ENCODE peak calls at places on chromosomes 12 and 14, in six cellular contexts. E is trophoblast cell, O is IMR-90, J is H9, M is mesenchymal stem cell, F is H1. L is an unnamed sample.

GRCh38 chr12:96172981-96173380 is 21.2 kb upstream of the ELK3 start:
- DNase-seq in F (no peak), E (no peak), J (no peak), M (no peak), O (no peak), L (no peak)

GRCh38 chr12:106953352-106954260 is 2.1 kb upstream of the TMEM263 start:
- DNase-seq in J (no peak), O (peak), M (no peak), E (no peak), F (no peak), L (no peak)

GRCh38 chr12:76623929-76624328 is 64.4 kb upstream of the OSBPL8 start:
- DNase-seq in J (no peak), E (no peak), O (peak), F (no peak), M (no peak), L (no peak)

GRCh38 chr14:21894003-21894897 is 220.6 kb upstream of the OR4E1 start:
- DNase-seq in O (no peak), F (peak), J (peak), M (no peak), E (peak), L (no peak)

GRCh38 chr14:40697221-40697620 is 909.5 kb upstream of the LRFN5 start:
- DNase-seq in M (peak), J (no peak), O (no peak), F (no peak), E (no peak), L (no peak)

GRCh38 chr12:92432724-92433281 is 270.0 kb upstream of the PLEKHG7 start:
- DNase-seq in J (no peak), M (no peak), E (no peak), O (no peak), F (no peak), L (no peak)

GRCh38 chr12:2834581-2835491 is at the start of gene NRIP2:
- DNase-seq in J (no peak), F (peak), O (peak), E (no peak), M (peak), L (no peak)

GRCh38 chr12:72276212-72276865 is 4.2 kb downstream of the TRHDE start:
- DNase-seq in F (no peak), E (peak), O (no peak), J (no peak), M (no peak), L (no peak)

GRCh38 chr12:111773801-111774551 is 7.2 kb downstream of the ALDH2 start:
- DNase-seq in O (peak), E (peak), J (no peak), M (peak), F (no peak), L (no peak)

GRCh38 chr12:25707056-25707455 is 154.0 kb upstream of the LMNTD1 start:
- DNase-seq in J (no peak), F (no peak), E (no peak), M (no peak), O (no peak), L (no peak)

GRCh38 chr14:30610719-30611388 is 11.3 kb upstream of the SCFD1 start:
- DNase-seq in E (peak), O (peak), M (peak), J (no peak), F (no peak), L (no peak)

GRCh38 chr12:49482095-49483051 is 56.5 kb upstream of the KCNH3 start:
- DNase-seq in E (peak), F (no peak), M (no peak), O (peak), J (peak), L (no peak)

GRCh38 chr14:95140060-95140858 is 17.1 kb downstream of the DICER1 start:
- DNase-seq in J (no peak), O (peak), M (peak), E (peak), F (no peak), L (no peak)

GRCh38 chr14:85579957-85580356 is 50.0 kb downstream of the FLRT2 start:
- DNase-seq in E (no peak), O (no peak), M (no peak), F (no peak), J (no peak), L (no peak)

GRCh38 chr14:36066636-36067035 is 109.9 kb downstream of the PTCSC3 start:
- DNase-seq in J (no peak), O (no peak), M (no peak), E (peak), F (no peak), L (no peak)

GRCh38 chr14:29643415-29644206 is 284.0 kb downstream of the PRKD1 start:
- DNase-seq in M (peak), O (peak), J (no peak), E (no peak), F (no peak), L (no peak)

GRCh38 chr12:127621366-127621765 is 645.6 kb upstream of the TMEM132C start:
- DNase-seq in E (no peak), O (no peak), M (no peak), J (no peak), F (no peak), L (no peak)
- H2AK5ac ChIP-seq in E (no peak), O (no peak), M (no peak), J (no peak), F (no peak), L (peak)

GRCh38 chr12:14258468-14258947 is 107.0 kb upstream of the ATF7IP start:
- DNase-seq in E (no peak), O (peak), J (no peak), F (no peak), M (no peak), L (no peak)

GRCh38 chr12:14256555-14257169 is 108.8 kb upstream of the ATF7IP start:
- DNase-seq in O (peak), M (peak), E (peak), J (peak), F (peak), L (peak)

GRCh38 chr12:14257734-14258467 is 107.6 kb upstream of the ATF7IP start:
- DNase-seq in F (peak), O (peak), J (peak), E (peak), M (peak), L (peak)

GRCh38 chr12:14257303-14257733 is 108.2 kb upstream of the ATF7IP start:
- DNase-seq in O (no peak), M (no peak), E (no peak), J (no peak), F (no peak), L (no peak)

GRCh38 chr12:14256139-14256538 is 109.3 kb upstream of the ATF7IP start:
- DNase-seq in O (peak), M (peak), J (no peak), E (peak), F (no peak), L (no peak)
- H4K91ac ChIP-seq in O (peak), M (no peak), J (no peak), E (no peak), F (no peak), L (no peak)

GRCh38 chr12:42705863-42706262 is 116.3 kb upstream of the PRICKLE1 start:
- DNase-seq in M (peak), E (no peak), O (peak), J (no peak), F (no peak), L (peak)
- H2AK5ac ChIP-seq in M (no peak), E (no peak), O (peak), J (no peak), F (no peak), L (no peak)

DNA sequence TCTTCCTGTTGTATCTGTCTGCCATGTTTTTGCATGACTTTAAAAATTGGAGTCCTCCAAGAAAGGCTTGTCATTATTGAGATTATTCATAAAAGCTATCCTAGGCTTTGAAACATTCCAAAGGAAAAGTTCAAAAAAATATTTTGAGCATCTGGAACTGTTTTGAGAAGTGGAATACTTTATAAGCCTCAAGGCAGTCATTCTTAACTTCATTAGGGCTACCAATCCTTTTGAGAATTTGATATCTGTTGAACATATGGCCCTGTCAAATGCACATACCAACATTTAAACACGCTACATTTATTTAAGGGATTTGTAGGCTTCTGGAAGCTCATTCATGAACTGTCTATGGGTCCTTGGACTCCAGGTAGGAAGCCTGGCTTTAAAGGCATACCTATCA is 77.0 kb downstream of the TMEM117 start:
- DNase-seq in J (no peak), M (no peak), O (no peak), E (no peak), F (no peak), L (no peak)
- H4K91ac ChIP-seq in J (no peak), M (no peak), O (no peak), E (no peak), F (no peak), L (no peak)

GRCh38 chr12:109707470-109707821 is 6.2 kb upstream of the FAM222A start:
- DNase-seq in E (no peak), O (no peak), F (no peak), J (no peak), M (no peak), L (no peak)
- H2AK5ac ChIP-seq in E (no peak), O (no peak), F (no peak), J (no peak), M (no peak), L (no peak)